ENCODE peak calls at places on chromosomes 11 and 22, in eight cellular contexts. V, Z, P, F, O, J, N and K are unnamed samples.

GRCh38 chr11:131408011-131408640 is 37.7 kb downstream of the NTM start:
- DNase-seq in V (peak), Z (peak), P (no peak), F (no peak), O (no peak), J (peak), N (no peak), K (no peak)

GRCh38 chr11:18408558-18409242 is 3.4 kb upstream of the LDHC start:
- DNase-seq in V (no peak), Z (no peak), P (no peak), F (no peak), O (no peak), J (no peak), N (no peak), K (no peak)

GRCh38 chr11:57311109-57311936 is 13.4 kb downstream of the TNKS1BP1 start:
- DNase-seq in V (peak), Z (peak), P (peak), F (peak), O (peak), J (peak), N (peak), K (no peak)

GRCh38 chr11:69353696-69354544 is 60.0 kb downstream of the MYEOV start:
- DNase-seq in V (peak), Z (peak), P (no peak), F (no peak), O (no peak), J (no peak), N (no peak), K (no peak)

GRCh38 chr11:64792482-64792881 is 10.5 kb downstream of the MAP4K2 start:
- DNase-seq in V (no peak), Z (no peak), P (no peak), F (no peak), O (no peak), J (no peak), N (no peak), K (no peak)

GRCh38 chr11:44973634-44974401 is 23.1 kb upstream of the TP53I11 start:
- DNase-seq in V (no peak), Z (no peak), P (no peak), F (no peak), O (no peak), J (no peak), N (no peak), K (no peak)

GRCh38 chr11:92890836-92891235 is 78.6 kb upstream of the MTNR1B start:
- DNase-seq in V (no peak), Z (no peak), P (no peak), F (no peak), O (no peak), J (no peak), N (no peak), K (no peak)

GRCh38 chr22:42270178-42270511 is 308 bp downstream of the TCF20 start:
- DNase-seq in V (peak), Z (no peak), P (no peak), F (peak), O (no peak), J (no peak), N (peak), K (no peak)

GRCh38 chr11:61967924-61968757 is 707 bp upstream of the FTH1 start:
- DNase-seq in V (no peak), Z (peak), P (peak), F (peak), O (peak), J (peak), N (no peak), K (no peak)

GRCh38 chr11:490186-490929 is 16.7 kb downstream of the RNH1 start:
- DNase-seq in V (no peak), Z (no peak), P (no peak), F (no peak), O (no peak), J (no peak), N (no peak), K (no peak)

GRCh38 chr11:124717421-124717785 is 22.3 kb upstream of the NRGN start:
- DNase-seq in V (no peak), Z (no peak), P (no peak), F (no peak), O (no peak), J (no peak), N (no peak), K (no peak)

GRCh38 chr11:93131709-93132108 is 66.1 kb downstream of the SLC36A4 start:
- DNase-seq in V (no peak), Z (no peak), P (no peak), F (peak), O (no peak), J (peak), N (no peak), K (no peak)

GRCh38 chr11:12761029-12761428 is 86.8 kb downstream of the TEAD1 start:
- DNase-seq in V (no peak), Z (no peak), P (no peak), F (peak), O (no peak), J (no peak), N (peak), K (no peak)

GRCh38 chr11:114986365-114986764 is 308.0 kb downstream of the NXPE2 start:
- DNase-seq in V (no peak), Z (no peak), P (no peak), F (no peak), O (no peak), J (no peak), N (no peak), K (no peak)

GRCh38 chr11:120226714-120227113 is 13.2 kb upstream of the POU2F3 start:
- DNase-seq in V (no peak), Z (no peak), P (no peak), F (no peak), O (no peak), J (no peak), N (no peak), K (no peak)

GRCh38 chr11:46718155-46719019 is 626 bp upstream of the F2 start:
- DNase-seq in V (peak), Z (no peak), P (no peak), F (no peak), O (no peak), J (peak), N (no peak), K (no peak)

GRCh38 chr22:26502688-26503561 is 9.3 kb downstream of the TFIP11 start:
- DNase-seq in V (peak), Z (peak), P (no peak), F (peak), O (no peak), J (no peak), N (no peak), K (no peak)

GRCh38 chr11:18540207-18541009 is 13.7 kb upstream of the TSG101 start:
- DNase-seq in V (no peak), Z (peak), P (no peak), F (peak), O (no peak), J (peak), N (no peak), K (no peak)

GRCh38 chr22:36811094-36811797 is 5.6 kb downstream of the PVALB start:
- DNase-seq in V (no peak), Z (no peak), P (no peak), F (no peak), O (no peak), J (no peak), N (no peak), K (no peak)

GRCh38 chr11:105315287-105315686 is 175.7 kb upstream of the CARD18 start:
- DNase-seq in V (no peak), Z (no peak), P (no peak), F (no peak), O (no peak), J (peak), N (no peak), K (no peak)

GRCh38 chr11:38274031-38274430 is 1676.0 kb upstream of the RAG2 start:
- DNase-seq in V (no peak), Z (no peak), P (no peak), F (no peak), O (no peak), J (no peak), N (no peak), K (no peak)

GRCh38 chr22:31126869-31127175 is 4.1 kb downstream of the INPP5J start:
- DNase-seq in V (no peak), Z (no peak), P (no peak), F (no peak), O (no peak), J (no peak), N (no peak), K (no peak)

GRCh38 chr11:33211588-33211987 is 45.6 kb upstream of the HIPK3 start:
- DNase-seq in V (no peak), Z (no peak), P (no peak), F (no peak), O (no peak), J (peak), N (no peak), K (no peak)

GRCh38 chr22:47420211-47420610 is 657.8 kb downstream of the TBC1D22A start:
- DNase-seq in V (no peak), Z (no peak), P (no peak), F (no peak), O (no peak), J (no peak), N (no peak), K (no peak)

GRCh38 chr22:47423861-47424820 is 661.7 kb downstream of the TBC1D22A start:
- DNase-seq in V (no peak), Z (no peak), P (no peak), F (no peak), O (no peak), J (no peak), N (no peak), K (no peak)

GRCh38 chr22:47421846-47422245 is 659.4 kb downstream of the TBC1D22A start:
- DNase-seq in V (no peak), Z (no peak), P (no peak), F (no peak), O (no peak), J (no peak), N (no peak), K (no peak)

GRCh38 chr22:47423266-47423665 is 660.8 kb downstream of the TBC1D22A start:
- DNase-seq in V (no peak), Z (no peak), P (no peak), F (no peak), O (no peak), J (no peak), N (no peak), K (no peak)

GRCh38 chr22:47422736-47423135 is 660.3 kb downstream of the TBC1D22A start:
- DNase-seq in V (no peak), Z (no peak), P (no peak), F (no peak), O (no peak), J (no peak), N (no peak), K (no peak)
- TF ChIP-seq POLR2AphosphoS5 in V (no peak), Z (no peak), P (no peak), F (no peak), O (no peak), J (no peak), N (no peak), K (no peak)

DNA sequence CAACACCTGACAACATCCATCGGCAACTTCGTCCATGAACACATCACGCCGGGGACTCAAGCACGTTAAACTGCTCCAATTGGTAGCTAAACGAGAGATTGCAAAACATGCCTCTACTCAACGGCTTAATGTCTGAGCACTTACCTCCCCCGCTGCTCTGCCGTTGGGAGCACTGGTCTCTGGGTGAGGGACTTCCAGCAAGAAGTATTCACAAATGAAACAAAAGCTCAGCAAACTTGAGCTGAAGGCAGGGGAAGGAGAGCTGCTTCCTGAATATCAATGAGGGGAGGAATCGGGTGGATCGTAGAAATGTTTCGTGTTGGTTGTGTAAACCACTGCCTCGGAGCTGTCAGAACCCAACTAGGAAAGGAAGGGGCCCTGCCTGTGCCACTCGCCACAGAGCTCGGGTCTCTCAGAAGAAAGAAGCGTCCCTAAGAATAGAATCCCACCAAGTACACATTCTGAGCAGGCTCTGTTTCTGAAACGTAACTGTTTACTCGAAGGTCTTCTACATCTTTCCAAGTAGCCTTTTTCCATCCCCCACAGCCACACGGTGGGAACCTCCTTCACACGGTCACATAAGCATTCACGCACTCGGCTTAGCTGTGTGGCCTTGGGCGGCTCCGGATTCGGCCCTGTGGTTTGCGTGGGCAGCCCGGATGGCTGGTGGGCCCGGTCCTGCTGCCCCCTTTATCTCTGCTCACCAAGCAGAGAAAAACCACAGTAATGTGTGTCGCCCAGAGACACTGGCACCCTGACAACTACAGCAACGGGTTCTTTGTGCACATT is at the start of gene MLC1:
- DNase-seq in V (no peak), Z (no peak), P (no peak), F (no peak), O (no peak), J (no peak), N (no peak), K (peak)
- H3K4me3 ChIP-seq in V (no peak), Z (no peak), P (peak), F (no peak), O (peak), J (no peak), N (no peak), K (no peak)

GRCh38 chr11:73384127-73384441 is 7.9 kb downstream of the RELT start:
- DNase-seq in V (no peak), Z (no peak), P (no peak), F (no peak), O (no peak), J (no peak), N (no peak), K (no peak)
- H3K9ac ChIP-seq in V (no peak), Z (no peak), P (no peak), F (no peak), O (peak), J (no peak), N (no peak), K (no peak)

DNA sequence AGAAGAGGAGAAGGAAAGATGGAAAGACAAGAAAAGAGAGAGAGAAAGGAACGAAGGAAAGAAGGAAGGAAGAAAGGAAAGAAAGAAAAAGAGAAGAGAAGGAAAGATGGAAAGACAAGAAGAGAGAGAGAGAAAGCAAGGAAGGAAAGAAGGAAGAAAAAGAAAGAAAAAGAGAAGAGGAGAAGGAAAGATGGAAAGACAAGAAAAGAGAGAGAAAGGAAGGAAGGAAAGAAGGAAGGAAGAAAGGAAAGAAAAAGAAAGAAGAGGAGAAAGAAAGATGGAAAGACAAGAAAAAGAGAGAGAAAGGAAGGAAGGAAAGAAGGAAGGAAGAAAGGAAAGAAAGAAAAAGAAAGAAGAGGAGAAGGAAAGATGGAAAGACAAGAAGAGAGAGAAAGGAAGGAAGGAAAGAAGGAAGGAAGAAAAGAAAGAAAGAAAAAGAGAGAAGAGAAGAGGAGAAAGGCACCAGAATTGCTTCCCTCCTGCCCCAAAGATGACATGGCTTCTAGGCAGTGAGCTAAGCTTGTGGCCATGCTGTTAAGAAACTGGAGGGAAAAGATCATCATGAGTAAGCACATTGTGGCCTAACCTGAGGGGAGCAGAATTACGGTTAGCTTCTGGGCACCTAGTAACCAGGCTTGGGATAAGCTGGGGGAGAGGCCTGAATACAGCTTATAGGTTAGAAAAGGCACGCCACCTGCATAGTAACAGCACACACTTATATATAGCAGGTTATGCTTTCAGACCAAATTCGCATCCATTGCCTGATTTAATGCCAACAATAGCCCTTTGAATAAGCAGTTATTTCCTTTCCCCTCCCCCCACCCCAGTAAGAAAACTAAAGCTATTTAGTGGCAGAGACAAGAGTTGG is 2.3 kb upstream of the ST3GAL4 start:
- DNase-seq in V (no peak), Z (no peak), P (peak), F (peak), O (peak), J (peak), N (no peak), K (no peak)
- TF ChIP-seq POLR2AphosphoS5 in V (peak), Z (no peak), P (no peak), F (no peak), O (no peak), J (no peak), N (no peak), K (no peak)

GRCh38 chr11:1763796-1764661 is at the start of gene CTSD:
- DNase-seq in V (peak), Z (peak), P (peak), F (peak), O (no peak), J (peak), N (peak), K (no peak)
- H3K4me3 ChIP-seq in V (peak), Z (peak), P (peak), F (peak), O (peak), J (peak), N (peak), K (peak)